ENCODE peak calls at places on chromosomes 12 and 14, in five cellular contexts. One of them, this sample, is unnamed.

GRCh38 chr14:77241955-77242354 is 29.1 kb downstream of the NGB start:
- DNase-seq in K562: no peak
- DNase-seq in tibial artery: no peak
- DNase-seq in cardiac muscle cell: peak; percentile 37
- DNase-seq in PC-3: peak; percentile 35
- DNase-seq in this sample: no peak

GRCh38 chr12:117342682-117343081 is 18.7 kb downstream of the NOS1 start:
- DNase-seq in cardiac muscle cell: no peak
- DNase-seq in PC-3: peak; percentile 96
- DNase-seq in tibial artery: no peak
- DNase-seq in K562: no peak
- DNase-seq in this sample: no peak

GRCh38 chr12:12505544-12506501 is 56.8 kb downstream of the DUSP16 start:
- DNase-seq in PC-3: no peak
- DNase-seq in cardiac muscle cell: no peak
- DNase-seq in K562: peak; percentile 35
- DNase-seq in tibial artery: no peak
- DNase-seq in this sample: no peak

GRCh38 chr12:124489915-124490583 is 77.4 kb downstream of the NCOR2 start:
- DNase-seq in PC-3: no peak
- DNase-seq in tibial artery: no peak
- DNase-seq in K562: no peak
- DNase-seq in cardiac muscle cell: no peak
- DNase-seq in this sample: no peak

GRCh38 chr12:24553259-24553658 is 395.6 kb downstream of the BCAT1 start:
- DNase-seq in K562: no peak
- DNase-seq in cardiac muscle cell: no peak
- DNase-seq in tibial artery: no peak
- DNase-seq in PC-3: no peak
- DNase-seq in this sample: no peak

GRCh38 chr12:227923-228845 is 14.2 kb upstream of the SLC6A12 start:
- DNase-seq in cardiac muscle cell: no peak
- DNase-seq in tibial artery: peak; percentile 17
- DNase-seq in K562: no peak
- DNase-seq in PC-3: no peak
- DNase-seq in this sample: no peak

GRCh38 chr12:22525426-22525825 is 18.9 kb downstream of the C2CD5 start:
- DNase-seq in tibial artery: no peak
- DNase-seq in PC-3: peak; percentile 39
- DNase-seq in cardiac muscle cell: no peak
- DNase-seq in K562: no peak
- DNase-seq in this sample: no peak

GRCh38 chr14:51869426-51870113 is 9.2 kb downstream of the GNG2 start:
- DNase-seq in PC-3: no peak
- DNase-seq in tibial artery: no peak
- DNase-seq in K562: no peak
- DNase-seq in cardiac muscle cell: no peak
- DNase-seq in this sample: no peak

GRCh38 chr12:80353254-80353653 is 90.8 kb upstream of the PTPRQ start:
- DNase-seq in tibial artery: no peak
- DNase-seq in PC-3: peak; percentile 16
- DNase-seq in K562: no peak
- DNase-seq in cardiac muscle cell: no peak
- DNase-seq in this sample: no peak

GRCh38 chr12:89731614-89732013 is 23.0 kb upstream of the ATP2B1 start:
- DNase-seq in tibial artery: no peak
- DNase-seq in cardiac muscle cell: no peak
- DNase-seq in PC-3: peak; percentile 53
- DNase-seq in K562: no peak
- DNase-seq in this sample: no peak

GRCh38 chr12:16163891-16164290 is 113.6 kb downstream of the SLC15A5 start:
- DNase-seq in PC-3: no peak
- DNase-seq in K562: no peak
- DNase-seq in tibial artery: no peak
- DNase-seq in cardiac muscle cell: no peak
- DNase-seq in this sample: no peak

GRCh38 chr14:53953828-53954550 is 2.6 kb downstream of the BMP4 start:
- DNase-seq in cardiac muscle cell: peak; percentile 65
- DNase-seq in tibial artery: peak; percentile 83
- DNase-seq in K562: no peak
- DNase-seq in PC-3: peak; percentile 60
- DNase-seq in this sample: no peak

GRCh38 chr12:80861636-80862378 is 75.9 kb downstream of the LIN7A start:
- DNase-seq in cardiac muscle cell: no peak
- DNase-seq in tibial artery: no peak
- DNase-seq in PC-3: no peak
- DNase-seq in K562: no peak
- DNase-seq in this sample: no peak

GRCh38 chr14:72633551-72633950 is 260.4 kb downstream of the DPF3 start:
- DNase-seq in K562: no peak
- DNase-seq in tibial artery: no peak
- DNase-seq in PC-3: no peak
- DNase-seq in cardiac muscle cell: no peak
- DNase-seq in this sample: no peak

GRCh38 chr12:8699714-8700113 is 1.9 kb downstream of the RIMKLB start:
- DNase-seq in tibial artery: no peak
- DNase-seq in PC-3: no peak
- DNase-seq in cardiac muscle cell: no peak
- DNase-seq in K562: peak; percentile 30
- DNase-seq in this sample: no peak

GRCh38 chr12:105523164-105524057 is 192.9 kb downstream of the C12orf75 start:
- DNase-seq in tibial artery: peak; percentile 87
- DNase-seq in PC-3: no peak
- DNase-seq in K562: no peak
- DNase-seq in cardiac muscle cell: peak; percentile 95
- DNase-seq in this sample: peak; percentile 61

GRCh38 chr14:64628940-64629403 is 75.3 kb upstream of the PLEKHG3 start:
- DNase-seq in tibial artery: no peak
- DNase-seq in K562: no peak
- DNase-seq in PC-3: peak; percentile 92
- DNase-seq in cardiac muscle cell: no peak
- DNase-seq in this sample: no peak

GRCh38 chr12:19855876-19856275 is 416.6 kb downstream of the AEBP2 start:
- DNase-seq in K562: no peak
- DNase-seq in tibial artery: no peak
- DNase-seq in cardiac muscle cell: no peak
- DNase-seq in PC-3: no peak
- DNase-seq in this sample: no peak

GRCh38 chr12:50261654-50262053 is 21.7 kb downstream of the LIMA1 start:
- DNase-seq in cardiac muscle cell: no peak
- DNase-seq in tibial artery: no peak
- DNase-seq in PC-3: peak; percentile 52
- DNase-seq in K562: no peak
- DNase-seq in this sample: no peak

GRCh38 chr12:124381454-124382207 is 86.7 kb downstream of the RFLNA start:
- DNase-seq in tibial artery: peak; percentile 98
- DNase-seq in cardiac muscle cell: no peak
- DNase-seq in PC-3: peak; percentile 91
- DNase-seq in K562: no peak
- DNase-seq in this sample: peak; percentile 70

GRCh38 chr14:35331605-35332516 is 39.7 kb downstream of the PSMA6 start:
- DNase-seq in K562: no peak
- DNase-seq in cardiac muscle cell: no peak
- DNase-seq in PC-3: peak; percentile 93
- DNase-seq in tibial artery: no peak
- DNase-seq in this sample: no peak

GRCh38 chr14:104721704-104722431 is 2.2 kb upstream of the ADSS1 start:
- DNase-seq in K562: no peak
- DNase-seq in cardiac muscle cell: peak; percentile 69
- DNase-seq in PC-3: no peak
- DNase-seq in tibial artery: peak; percentile 94
- DNase-seq in this sample: no peak
- H3K4me3 ChIP-seq in K562: no peak overlapping the region
- H3K4me3 ChIP-seq in cardiac muscle cell: no peak overlapping the region
- H3K4me3 ChIP-seq in PC-3: no peak overlapping the region
- H3K4me3 ChIP-seq in tibial artery: no peak overlapping the region
- H3K4me3 ChIP-seq in this sample: no peak overlapping the region

DNA sequence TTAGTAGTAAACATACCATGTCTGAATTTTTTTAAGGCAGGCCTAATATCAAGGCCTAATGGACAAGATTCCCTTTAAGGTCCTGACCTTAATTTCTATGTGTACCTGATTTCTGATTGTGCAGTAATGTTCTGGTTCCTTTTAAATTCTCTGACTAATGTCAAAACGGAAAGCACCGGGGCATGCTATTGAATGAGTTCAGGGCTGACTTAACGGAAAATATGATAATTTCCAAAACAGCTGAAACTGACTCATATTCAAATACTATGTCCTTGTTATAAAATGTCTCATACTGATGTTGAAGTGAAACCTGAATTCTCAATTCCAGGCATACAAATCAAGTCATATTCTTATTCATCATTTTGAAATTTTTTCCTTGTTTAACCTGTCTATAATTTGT is 6.7 kb downstream of the TAS2R43 start:
- DNase-seq in K562: no peak
- DNase-seq in PC-3: no peak
- DNase-seq in cardiac muscle cell: no peak
- DNase-seq in tibial artery: no peak
- DNase-seq in this sample: no peak
- H3K27ac ChIP-seq in K562: no peak overlapping the region
- H3K27ac ChIP-seq in PC-3: no peak overlapping the region
- H3K27ac ChIP-seq in cardiac muscle cell: no peak overlapping the region
- H3K27ac ChIP-seq in tibial artery: no peak overlapping the region
- H3K27ac ChIP-seq in this sample: no peak overlapping the region

GRCh38 chr14:60506462-60506984 is 2.4 kb upstream of the SIX6 start:
- DNase-seq in PC-3: no peak
- DNase-seq in cardiac muscle cell: no peak
- DNase-seq in tibial artery: no peak
- DNase-seq in K562: no peak
- DNase-seq in this sample: no peak

GRCh38 chr14:60508707-60509437 is at the start of gene SIX6:
- DNase-seq in K562: no peak
- DNase-seq in tibial artery: no peak
- DNase-seq in PC-3: no peak
- DNase-seq in cardiac muscle cell: peak; percentile 77
- DNase-seq in this sample: no peak

GRCh38 chr14:60506010-60506409 is 2.9 kb upstream of the SIX6 start:
- DNase-seq in cardiac muscle cell: no peak
- DNase-seq in tibial artery: no peak
- DNase-seq in K562: no peak
- DNase-seq in PC-3: no peak
- DNase-seq in this sample: no peak

GRCh38 chr14:60508363-60508706 is 611 bp upstream of the SIX6 start:
- DNase-seq in cardiac muscle cell: no peak
- DNase-seq in PC-3: no peak
- DNase-seq in tibial artery: no peak
- DNase-seq in K562: no peak
- DNase-seq in this sample: no peak

GRCh38 chr14:60506985-60507829 is 1.7 kb upstream of the SIX6 start:
- DNase-seq in PC-3: no peak
- DNase-seq in tibial artery: no peak
- DNase-seq in cardiac muscle cell: no peak
- DNase-seq in K562: no peak
- DNase-seq in this sample: no peak
- H3K4me3 ChIP-seq in PC-3: no peak overlapping the region
- H3K4me3 ChIP-seq in tibial artery: no peak overlapping the region
- H3K4me3 ChIP-seq in cardiac muscle cell: no peak overlapping the region
- H3K4me3 ChIP-seq in K562: no peak overlapping the region
- H3K4me3 ChIP-seq in this sample: no peak overlapping the region

GRCh38 chr12:57833672-57834071 is 12.9 kb downstream of the CTDSP2 start:
- DNase-seq in tibial artery: no peak
- DNase-seq in K562: no peak
- DNase-seq in PC-3: no peak
- DNase-seq in cardiac muscle cell: no peak
- DNase-seq in this sample: no peak

GRCh38 chr12:57835366-57836288 is 10.9 kb downstream of the CTDSP2 start:
- DNase-seq in PC-3: no peak
- DNase-seq in tibial artery: no peak
- DNase-seq in cardiac muscle cell: no peak
- DNase-seq in K562: no peak
- DNase-seq in this sample: no peak

GRCh38 chr12:57836442-57837375 is 9.8 kb downstream of the CTDSP2 start:
- DNase-seq in tibial artery: peak; percentile 84
- DNase-seq in cardiac muscle cell: peak; percentile 66
- DNase-seq in K562: peak; percentile 78
- DNase-seq in PC-3: peak; percentile 25
- DNase-seq in this sample: no peak

GRCh38 chr12:57832966-57833365 is 13.6 kb downstream of the CTDSP2 start:
- DNase-seq in tibial artery: peak; percentile 63
- DNase-seq in PC-3: no peak
- DNase-seq in K562: no peak
- DNase-seq in cardiac muscle cell: peak; percentile 28
- DNase-seq in this sample: no peak

GRCh38 chr12:57834086-57834876 is 12.2 kb downstream of the CTDSP2 start:
- DNase-seq in PC-3: no peak
- DNase-seq in cardiac muscle cell: no peak
- DNase-seq in tibial artery: no peak
- DNase-seq in K562: no peak
- DNase-seq in this sample: no peak
- H3K27ac ChIP-seq in PC-3: no peak overlapping the region
- H3K27ac ChIP-seq in cardiac muscle cell: peak overlapping the region; percentile 73
- H3K27ac ChIP-seq in tibial artery: peak overlapping the region; percentile 100
- H3K27ac ChIP-seq in K562: no peak overlapping the region
- H3K27ac ChIP-seq in this sample: peak overlapping the region; percentile 34

DNA sequence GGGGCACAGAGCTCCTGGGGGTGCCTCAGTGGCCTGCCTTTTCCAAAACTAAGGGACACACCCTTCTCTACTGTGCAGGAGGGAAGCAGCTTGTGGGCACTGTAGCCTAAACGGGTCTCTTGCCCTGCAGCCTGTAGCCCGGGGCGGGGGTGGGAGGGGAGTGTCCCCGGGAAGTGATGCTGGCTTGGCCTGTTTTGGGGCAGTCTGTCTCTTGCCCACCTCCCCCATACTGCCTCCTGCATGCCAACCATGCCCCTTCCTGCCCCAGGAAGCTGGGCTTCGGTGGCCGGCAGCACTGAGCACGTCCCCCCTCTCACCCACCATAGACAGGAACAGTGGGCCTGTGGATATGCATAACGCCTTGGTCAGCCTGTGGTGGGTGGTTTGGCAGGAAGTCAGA is 43.4 kb downstream of the PRIMA1 start:
- DNase-seq in cardiac muscle cell: no peak
- DNase-seq in PC-3: no peak
- DNase-seq in K562: no peak
- DNase-seq in tibial artery: no peak
- DNase-seq in this sample: no peak
- H3K4me3 ChIP-seq in cardiac muscle cell: no peak overlapping the region
- H3K4me3 ChIP-seq in PC-3: no peak overlapping the region
- H3K4me3 ChIP-seq in K562: no peak overlapping the region
- H3K4me3 ChIP-seq in tibial artery: no peak overlapping the region
- H3K4me3 ChIP-seq in this sample: no peak overlapping the region

GRCh38 chr12:44588651-44589050 is 287.5 kb downstream of the NELL2 start:
- DNase-seq in tibial artery: no peak
- DNase-seq in PC-3: no peak
- DNase-seq in cardiac muscle cell: no peak
- DNase-seq in K562: no peak
- DNase-seq in this sample: no peak
- H3K27ac ChIP-seq in tibial artery: no peak overlapping the region
- H3K27ac ChIP-seq in PC-3: no peak overlapping the region
- H3K27ac ChIP-seq in cardiac muscle cell: no peak overlapping the region
- H3K27ac ChIP-seq in K562: no peak overlapping the region
- H3K27ac ChIP-seq in this sample: no peak overlapping the region

GRCh38 chr14:88128811-88129210 is 123.9 kb downstream of the GPR65 start:
- DNase-seq in K562: no peak
- DNase-seq in PC-3: peak; percentile 19
- DNase-seq in cardiac muscle cell: no peak
- DNase-seq in tibial artery: no peak
- DNase-seq in this sample: no peak
- H3K4me3 ChIP-seq in K562: no peak overlapping the region
- H3K4me3 ChIP-seq in PC-3: no peak overlapping the region
- H3K4me3 ChIP-seq in cardiac muscle cell: no peak overlapping the region
- H3K4me3 ChIP-seq in tibial artery: no peak overlapping the region
- H3K4me3 ChIP-seq in this sample: no peak overlapping the region

GRCh38 chr14:69695664-69696527 is 71.0 kb upstream of the SRSF5 start:
- DNase-seq in K562: peak; percentile 30
- DNase-seq in cardiac muscle cell: peak; percentile 39
- DNase-seq in PC-3: no peak
- DNase-seq in tibial artery: no peak
- DNase-seq in this sample: no peak
- H3K27ac ChIP-seq in K562: peak overlapping the region; percentile 97
- H3K27ac ChIP-seq in cardiac muscle cell: peak overlapping the region; percentile 89
- H3K27ac ChIP-seq in PC-3: no peak overlapping the region
- H3K27ac ChIP-seq in tibial artery: no peak overlapping the region
- H3K27ac ChIP-seq in this sample: peak overlapping the region; percentile 27